ENCODE peak calls at places on chromosomes 5 and 9, in seven cellular contexts. E, J, O, P, F, L and G are unnamed samples.

GRCh38 chr5:166992874-166993722 is 1298.3 kb upstream of the WWC1 start:
- DNase-seq in E (no peak), J (no peak), O (no peak), P (no peak), F (no peak), L (no peak), G (no peak)

GRCh38 chr5:181149806-181150733 is 2.7 kb downstream of the OR2V2 start:
- DNase-seq in E (no peak), J (no peak), O (no peak), P (no peak), F (no peak), L (no peak), G (no peak)

GRCh38 chr9:91775708-91776028 is 174.4 kb downstream of the ROR2 start:
- DNase-seq in E (no peak), J (no peak), O (no peak), P (no peak), F (no peak), L (no peak), G (no peak)

GRCh38 chr5:151319334-151319733 is 15.8 kb upstream of the SLC36A3 start:
- DNase-seq in E (no peak), J (no peak), O (peak), P (no peak), F (no peak), L (peak), G (no peak)

GRCh38 chr9:137619240-137620090 is 660 bp downstream of the EHMT1 start:
- DNase-seq in E (peak), J (no peak), O (no peak), P (peak), F (no peak), L (peak), G (peak)

GRCh38 chr5:148033138-148033537 is 30.6 kb upstream of the SPINK5 start:
- DNase-seq in E (no peak), J (no peak), O (no peak), P (no peak), F (no peak), L (no peak), G (no peak)

GRCh38 chr5:179486596-179487051 is 63.7 kb upstream of the RUFY1 start:
- DNase-seq in E (no peak), J (no peak), O (no peak), P (no peak), F (no peak), L (peak), G (no peak)

GRCh38 chr5:14405706-14406553 is 175.7 kb upstream of the OTULINL start:
- DNase-seq in E (no peak), J (no peak), O (no peak), P (no peak), F (no peak), L (no peak), G (no peak)

GRCh38 chr9:95091574-95091970 is 225.9 kb downstream of the FANCC start:
- DNase-seq in E (no peak), J (no peak), O (no peak), P (no peak), F (no peak), L (peak), G (no peak)